ENCODE peak calls at places on chromosomes 7 and 10, in six cellular contexts. U, A, W, L, K and B are unnamed samples.
A peak's percentile ranks its signal among the peaks of the same experiment; 100 is the strongest.

GRCh38 chr7:22709857-22710256 is 17.1 kb upstream of the IL6 start:
- DNase-seq in U (no peak), A (no peak), W (no peak), L (no peak), K (no peak), B (no peak)

GRCh38 chr7:21480693-21481403 is 53.0 kb downstream of the SP4 start:
- DNase-seq in U (no peak), A (no peak), W (no peak), L (no peak), K (no peak), B (no peak)

GRCh38 chr10:132519382-132520146 is 18.0 kb upstream of the INPP5A start:
- DNase-seq in U (no peak), A (no peak), W (no peak), L (peak; percentile 10), K (no peak), B (no peak)

GRCh38 chr10:129309565-129309964 is 157.5 kb upstream of the MGMT start:
- DNase-seq in U (no peak), A (no peak), W (no peak), L (no peak), K (no peak), B (no peak)

GRCh38 chr7:37418381-37418780 is 30.3 kb downstream of the ELMO1 start:
- DNase-seq in U (no peak), A (no peak), W (no peak), L (no peak), K (no peak), B (no peak)

GRCh38 chr7:15729746-15730145 is 43.3 kb upstream of the MEOX2 start:
- DNase-seq in U (no peak), A (no peak), W (no peak), L (no peak), K (no peak), B (no peak)

GRCh38 chr7:37916017-37916672 is 472 bp downstream of the SFRP4 start:
- DNase-seq in U (no peak), A (peak; percentile 63), W (peak; percentile 73), L (peak; percentile 42), K (no peak), B (no peak)

GRCh38 chr7:43646603-43647313 is 63.9 kb downstream of the STK17A start:
- DNase-seq in U (no peak), A (peak; percentile 57), W (no peak), L (no peak), K (no peak), B (peak; percentile 60)

GRCh38 chr7:2880882-2881281 is 36.8 kb upstream of the GNA12 start:
- DNase-seq in U (no peak), A (peak; percentile 66), W (no peak), L (peak; percentile 73), K (no peak), B (no peak)

GRCh38 chr10:87541114-87541513 is 36.4 kb downstream of the MINPP1 start:
- DNase-seq in U (no peak), A (no peak), W (peak; percentile 21), L (no peak), K (no peak), B (peak; percentile 76)

GRCh38 chr10:52283174-52283573 is 30.9 kb upstream of the DKK1 start:
- DNase-seq in U (no peak), A (no peak), W (no peak), L (no peak), K (peak; percentile 6), B (peak; percentile 31)

GRCh38 chr10:112000466-112000865 is 183.1 kb downstream of the GPAM start:
- DNase-seq in U (no peak), A (no peak), W (no peak), L (no peak), K (no peak), B (no peak)

GRCh38 chr7:31497501-31497900 is 16.4 kb upstream of the ITPRID1 start:
- DNase-seq in U (no peak), A (no peak), W (no peak), L (no peak), K (no peak), B (no peak)

GRCh38 chr10:17062009-17062408 is 67.6 kb downstream of the CUBN start:
- DNase-seq in U (no peak), A (no peak), W (peak; percentile 11), L (no peak), K (no peak), B (peak; percentile 90)

GRCh38 chr10:30816144-30816811 is 186.7 kb upstream of the LYZL2 start:
- DNase-seq in U (no peak), A (no peak), W (no peak), L (no peak), K (no peak), B (no peak)

GRCh38 chr10:76324283-76324682 is 892.9 kb downstream of the LRMDA start:
- DNase-seq in U (no peak), A (no peak), W (no peak), L (no peak), K (no peak), B (no peak)

GRCh38 chr10:79886345-79886744 is 59.8 kb downstream of the NUTM2E start:
- DNase-seq in U (no peak), A (no peak), W (no peak), L (no peak), K (no peak), B (no peak)

GRCh38 chr7:142797799-142798377 is 27.1 kb downstream of the PRSS2 start:
- DNase-seq in U (no peak), A (peak; percentile 40), W (no peak), L (no peak), K (no peak), B (no peak)

GRCh38 chr7:116499168-116500070 is at the start of gene CAV2:
- DNase-seq in U (peak; percentile 96), A (peak; percentile 64), W (peak; percentile 82), L (peak; percentile 51), K (no peak), B (peak; percentile 48)

GRCh38 chr7:51033722-51034530 is 251.2 kb upstream of the GRB10 start:
- DNase-seq in U (no peak), A (no peak), W (no peak), L (no peak), K (no peak), B (no peak)

GRCh38 chr7:110442386-110442837 is 648.5 kb upstream of the LRRN3 start:
- DNase-seq in U (no peak), A (peak; percentile 81), W (peak; percentile 62), L (peak; percentile 75), K (peak; percentile 49), B (peak; percentile 37)

GRCh38 chr10:43250925-43251663 is 15.8 kb downstream of the RASGEF1A start:
- DNase-seq in U (no peak), A (no peak), W (no peak), L (peak; percentile 19), K (no peak), B (no peak)

GRCh38 chr7:3537210-3537875 is 236.3 kb downstream of the SDK1 start:
- DNase-seq in U (no peak), A (no peak), W (no peak), L (no peak), K (no peak), B (peak; percentile 80)

GRCh38 chr7:40329601-40330153 is 194.9 kb downstream of the SUGCT start:
- DNase-seq in U (peak; percentile 32), A (peak; percentile 73), W (peak; percentile 53), L (no peak), K (peak; percentile 52), B (peak; percentile 74)

GRCh38 chr10:97154789-97155188 is 31.0 kb downstream of the SLIT1 start:
- DNase-seq in U (no peak), A (no peak), W (no peak), L (no peak), K (no peak), B (no peak)

GRCh38 chr7:51316666-51317581 is at the start of gene COBL:
- DNase-seq in U (peak; percentile 79), A (no peak), W (no peak), L (peak; percentile 74), K (no peak), B (no peak)

GRCh38 chr7:29190349-29191045 is 4.1 kb upstream of the CHN2 start:
- DNase-seq in U (no peak), A (no peak), W (peak; percentile 15), L (no peak), K (peak; percentile 94), B (no peak)

GRCh38 chr7:88289505-88290129 is 17.1 kb downstream of the STEAP4 start:
- DNase-seq in U (no peak), A (no peak), W (no peak), L (no peak), K (no peak), B (no peak)

DNA sequence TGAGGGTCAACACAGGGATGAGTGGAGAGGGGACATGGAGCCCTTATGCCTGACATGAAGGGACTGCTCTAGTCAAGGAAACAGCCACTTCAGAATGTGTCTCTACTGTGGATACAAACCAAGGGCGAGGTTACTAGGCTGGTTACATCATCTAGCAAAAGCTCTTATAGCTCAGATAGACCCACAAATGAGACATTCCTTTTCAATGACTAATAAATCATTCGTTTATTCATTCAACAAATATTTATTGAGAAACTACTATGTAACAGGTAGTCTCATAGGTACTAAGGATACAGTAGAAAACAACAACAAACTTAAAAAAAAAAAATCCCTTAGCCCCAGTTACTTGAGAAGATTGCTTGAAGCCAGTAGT is 219.5 kb downstream of the KIAA1217 start:
- DNase-seq in U (no peak), A (no peak), W (peak; percentile 40), L (no peak), K (no peak), B (peak; percentile 70)
- TF ChIP-seq USF2 in U (no peak), A (no peak), W (no peak), L (no peak), K (no peak), B (no peak)

DNA sequence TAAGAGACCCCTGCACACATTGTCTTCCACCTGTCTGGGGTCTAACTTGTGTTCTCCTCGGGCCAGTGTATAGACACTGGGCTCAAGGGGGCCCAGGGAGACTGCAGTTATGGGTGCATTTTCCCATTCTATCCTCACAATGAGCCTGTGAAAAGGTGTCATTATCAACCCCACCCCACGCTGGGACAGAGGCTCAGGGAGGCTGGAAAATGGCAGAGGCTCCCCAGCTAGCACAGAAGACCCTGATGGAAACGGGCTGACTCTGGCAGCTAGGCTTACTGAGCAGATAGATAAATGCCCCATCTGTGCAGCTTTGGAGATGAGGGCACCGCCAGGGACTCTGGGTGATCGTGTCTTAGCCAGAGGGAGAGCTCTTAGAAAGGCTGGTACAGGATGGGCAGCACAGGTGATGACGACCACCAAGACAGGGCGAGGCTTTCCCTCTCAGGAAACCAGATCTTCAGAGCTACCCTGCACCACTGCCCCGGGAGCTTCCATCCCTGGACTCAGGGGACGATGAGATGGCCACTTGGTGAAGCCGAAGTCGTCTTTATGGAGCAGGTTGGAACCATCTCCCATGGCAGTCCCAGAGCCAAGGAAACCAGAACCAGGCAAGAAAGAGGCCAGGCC is 58.2 kb upstream of the CHST15 start:
- DNase-seq in U (no peak), A (no peak), W (no peak), L (no peak), K (no peak), B (no peak)
- TF ChIP-seq USF2 in U (no peak), A (no peak), W (no peak), L (no peak), K (no peak), B (no peak)

GRCh38 chr7:144050093-144050492 is 1.3 kb downstream of the OR2A5 start:
- DNase-seq in U (no peak), A (no peak), W (no peak), L (no peak), K (no peak), B (no peak)
- TF ChIP-seq USF2 in U (no peak), A (no peak), W (no peak), L (no peak), K (no peak), B (no peak)

DNA sequence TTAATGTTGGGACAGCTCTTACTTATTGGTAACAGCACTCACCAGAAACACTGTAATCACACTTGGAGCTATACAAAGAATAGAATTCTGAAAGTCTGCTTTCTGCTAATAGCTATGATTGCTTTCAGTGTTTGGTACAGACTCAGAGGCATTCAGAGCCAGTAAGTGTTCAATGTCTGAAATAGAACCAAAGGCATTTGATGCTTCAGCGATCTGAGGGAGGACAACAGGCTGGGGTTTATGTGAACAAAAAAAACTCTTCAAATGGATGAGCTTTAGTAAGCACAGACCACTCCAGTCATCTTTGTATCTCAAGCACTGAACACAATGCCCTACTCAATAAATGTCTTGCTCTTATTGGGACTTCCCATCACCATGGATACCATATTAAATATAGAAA is 322.8 kb upstream of the GRM3 start:
- DNase-seq in U (no peak), A (no peak), W (no peak), L (no peak), K (no peak), B (no peak)
- TF ChIP-seq USF2 in U (no peak), A (no peak), W (no peak), L (no peak), K (no peak), B (no peak)